ENCODE peak calls at places on chromosome 19, in nine cellular contexts. G, V, X, J, S, B, Y, R and U are unnamed samples.

GRCh38 chr19:3163943-3164342 is 14.6 kb upstream of the S1PR4 start:
- DNase-seq in G (no peak), V (no peak), X (no peak), J (no peak), S (no peak), B (no peak), Y (no peak), R (no peak), U (no peak)

GRCh38 chr19:18284710-18285430 is 3.4 kb upstream of the JUND start:
- DNase-seq in G (no peak), V (no peak), X (no peak), J (no peak), S (no peak), B (no peak), Y (no peak), R (no peak), U (no peak)

GRCh38 chr19:36489920-36490415 is 607 bp upstream of the ZNF566 start:
- DNase-seq in G (peak; percentile 49), V (peak; percentile 79), X (no peak), J (peak; percentile 91), S (peak; percentile 78), B (no peak), Y (no peak), R (peak; percentile 84), U (peak; percentile 64)

GRCh38 chr19:9793051-9793591 is 24.6 kb upstream of the ZNF846 start:
- DNase-seq in G (peak; percentile 47), V (peak; percentile 78), X (peak; percentile 49), J (peak; percentile 78), S (peak; percentile 52), B (no peak), Y (no peak), R (no peak), U (peak; percentile 52)

GRCh38 chr19:54518844-54519243 is 16.2 kb downstream of the LAIR2 start:
- DNase-seq in G (no peak), V (no peak), X (no peak), J (peak; percentile 20), S (no peak), B (no peak), Y (no peak), R (no peak), U (no peak)

GRCh38 chr19:10113964-10114650 is 2.6 kb downstream of the P2RY11 start:
- DNase-seq in G (no peak), V (no peak), X (no peak), J (peak; percentile 68), S (no peak), B (no peak), Y (no peak), R (no peak), U (no peak)

GRCh38 chr19:29539668-29540067 is 13.9 kb downstream of the VSTM2B start:
- DNase-seq in G (no peak), V (no peak), X (no peak), J (no peak), S (no peak), B (no peak), Y (no peak), R (no peak), U (no peak)

GRCh38 chr19:49149652-49150105 is 5.5 kb downstream of the HRC start:
- DNase-seq in G (no peak), V (peak; percentile 68), X (no peak), J (peak; percentile 61), S (peak; percentile 62), B (peak; percentile 61), Y (no peak), R (peak; percentile 70), U (no peak)

GRCh38 chr19:39677931-39678889 is 22.5 kb downstream of the LGALS16 start:
- DNase-seq in G (no peak), V (peak; percentile 54), X (no peak), J (no peak), S (peak; percentile 11), B (no peak), Y (no peak), R (no peak), U (no peak)